ENCODE peak calls at places on chromosomes 16 and 17, in four cellular contexts. One of them, this sample, is unnamed.

GRCh38 chr16:83345846-83346245 is 461.9 kb upstream of the HSBP1 start:
- DNase-seq in SK-N-SH: no peak
- DNase-seq in K562: no peak
- DNase-seq in H1: no peak
- DNase-seq in this sample: no peak

GRCh38 chr17:69820881-69821473 is 254.0 kb upstream of the KCNJ16 start:
- DNase-seq in SK-N-SH: no peak
- DNase-seq in K562: no peak
- DNase-seq in H1: no peak
- DNase-seq in this sample: no peak

GRCh38 chr16:31870809-31871208 is 2.8 kb upstream of the ZNF267 start:
- DNase-seq in SK-N-SH: no peak
- DNase-seq in K562: no peak
- DNase-seq in H1: no peak
- DNase-seq in this sample: no peak

GRCh38 chr17:60959011-60959410 is 281.4 kb downstream of the BCAS3 start:
- DNase-seq in SK-N-SH: no peak
- DNase-seq in K562: no peak
- DNase-seq in H1: no peak
- DNase-seq in this sample: no peak

GRCh38 chr17:81404557-81405165 is 9.4 kb downstream of the BAHCC1 start:
- DNase-seq in SK-N-SH: no peak
- DNase-seq in K562: no peak
- DNase-seq in H1: no peak
- DNase-seq in this sample: no peak

GRCh38 chr16:78499399-78499798 is 399.9 kb downstream of the WWOX start:
- DNase-seq in SK-N-SH: no peak
- DNase-seq in K562: no peak
- DNase-seq in H1: no peak
- DNase-seq in this sample: no peak

GRCh38 chr16:82031116-82032084 is 3.7 kb upstream of the HSD17B2 start:
- DNase-seq in SK-N-SH: peak; percentile 50
- DNase-seq in K562: peak; percentile 18
- DNase-seq in H1: no peak
- DNase-seq in this sample: no peak

GRCh38 chr17:74780443-74781238 is 4.5 kb upstream of the NAT9 start:
- DNase-seq in SK-N-SH: peak; percentile 81
- DNase-seq in K562: peak; percentile 52
- DNase-seq in H1: no peak
- DNase-seq in this sample: no peak

GRCh38 chr17:43068570-43069367 is 43.7 kb downstream of the RND2 start:
- DNase-seq in SK-N-SH: no peak
- DNase-seq in K562: no peak
- DNase-seq in H1: no peak
- DNase-seq in this sample: no peak

GRCh38 chr16:50469121-50469743 is 79.0 kb upstream of the NKD1 start:
- DNase-seq in SK-N-SH: no peak
- DNase-seq in K562: no peak
- DNase-seq in H1: no peak
- DNase-seq in this sample: no peak

GRCh38 chr16:84752600-84752999 is 52.8 kb downstream of the USP10 start:
- DNase-seq in SK-N-SH: no peak
- DNase-seq in K562: no peak
- DNase-seq in H1: no peak
- DNase-seq in this sample: no peak

GRCh38 chr17:78390241-78391050 is 12.0 kb downstream of the PGS1 start:
- DNase-seq in SK-N-SH: peak; percentile 76
- DNase-seq in K562: peak; percentile 42
- DNase-seq in H1: no peak
- DNase-seq in this sample: no peak

GRCh38 chr17:42016411-42016831 is 818 bp downstream of the DNAJC7 start:
- DNase-seq in SK-N-SH: peak; percentile 34
- DNase-seq in K562: peak; percentile 37
- DNase-seq in H1: no peak
- DNase-seq in this sample: no peak

GRCh38 chr17:74259667-74260524 is 14.1 kb upstream of the DNAI2 start:
- DNase-seq in SK-N-SH: peak; percentile 56
- DNase-seq in K562: no peak
- DNase-seq in H1: no peak
- DNase-seq in this sample: no peak

GRCh38 chr17:80766290-80766689 is 221.7 kb downstream of the RPTOR start:
- DNase-seq in SK-N-SH: no peak
- DNase-seq in K562: no peak
- DNase-seq in H1: no peak
- DNase-seq in this sample: no peak

GRCh38 chr17:63477471-63478440 is 895 bp downstream of the ACE start:
- DNase-seq in SK-N-SH: peak; percentile 74
- DNase-seq in K562: no peak
- DNase-seq in H1: no peak
- DNase-seq in this sample: no peak

GRCh38 chr16:2091722-2092620 is 43.7 kb downstream of the PKD1 start:
- DNase-seq in SK-N-SH: peak; percentile 41
- DNase-seq in K562: no peak
- DNase-seq in H1: no peak
- DNase-seq in this sample: no peak

GRCh38 chr17:80586464-80587228 is 42.0 kb downstream of the RPTOR start:
- DNase-seq in SK-N-SH: peak; percentile 95
- DNase-seq in K562: no peak
- DNase-seq in H1: no peak
- DNase-seq in this sample: no peak

GRCh38 chr17:29569245-29569950 is 897 bp downstream of the TP53I13 start:
- DNase-seq in SK-N-SH: peak; percentile 43
- DNase-seq in K562: no peak
- DNase-seq in H1: no peak
- DNase-seq in this sample: no peak

GRCh38 chr16:25126820-25127232 is 15.3 kb downstream of the LCMT1 start:
- DNase-seq in SK-N-SH: no peak
- DNase-seq in K562: peak; percentile 21
- DNase-seq in H1: no peak
- DNase-seq in this sample: no peak

GRCh38 chr17:67245694-67246397 is 850 bp upstream of the HELZ start:
- DNase-seq in SK-N-SH: peak; percentile 93
- DNase-seq in K562: peak; percentile 75
- DNase-seq in H1: no peak
- DNase-seq in this sample: peak; percentile 33

GRCh38 chr17:31610301-31610910 is 218.9 kb downstream of the RAB11FIP4 start:
- DNase-seq in SK-N-SH: no peak
- DNase-seq in K562: peak; percentile 5
- DNase-seq in H1: no peak
- DNase-seq in this sample: no peak

GRCh38 chr17:69240201-69240600 is 11.6 kb upstream of the ABCA10 start:
- DNase-seq in SK-N-SH: no peak
- DNase-seq in K562: no peak
- DNase-seq in H1: no peak
- DNase-seq in this sample: no peak

GRCh38 chr16:50245417-50246298 is 20.7 kb upstream of the ADCY7 start:
- DNase-seq in SK-N-SH: peak; percentile 93
- DNase-seq in K562: peak; percentile 90
- DNase-seq in H1: no peak
- DNase-seq in this sample: peak; percentile 86

GRCh38 chr17:4497101-4497824 is 1.4 kb upstream of the SPNS2 start:
- DNase-seq in SK-N-SH: no peak
- DNase-seq in K562: no peak
- DNase-seq in H1: no peak
- DNase-seq in this sample: no peak

GRCh38 chr17:79414520-79415065 is 196.3 kb downstream of the RBFOX3 start:
- DNase-seq in SK-N-SH: no peak
- DNase-seq in K562: no peak
- DNase-seq in H1: no peak
- DNase-seq in this sample: no peak

GRCh38 chr17:83204230-83204725 is 124.9 kb downstream of the METRNL start:
- DNase-seq in SK-N-SH: no peak
- DNase-seq in K562: no peak
- DNase-seq in H1: no peak
- DNase-seq in this sample: no peak
- TF ChIP-seq TAF1 in SK-N-SH: no peak
- TF ChIP-seq TAF1 in K562: no peak
- TF ChIP-seq TAF1 in H1: no peak
- TF ChIP-seq TAF1 in this sample: no peak

GRCh38 chr16:923184-923583 is 47.6 kb downstream of the LMF1 start:
- DNase-seq in SK-N-SH: no peak
- DNase-seq in K562: no peak
- DNase-seq in H1: no peak
- DNase-seq in this sample: no peak

GRCh38 chr16:919658-920631 is 50.8 kb downstream of the LMF1 start:
- DNase-seq in SK-N-SH: no peak
- DNase-seq in K562: no peak
- DNase-seq in H1: no peak
- DNase-seq in this sample: no peak

GRCh38 chr16:922051-922450 is 48.7 kb downstream of the LMF1 start:
- DNase-seq in SK-N-SH: no peak
- DNase-seq in K562: no peak
- DNase-seq in H1: no peak
- DNase-seq in this sample: no peak

GRCh38 chr16:920722-921121 is 50.1 kb downstream of the LMF1 start:
- DNase-seq in SK-N-SH: no peak
- DNase-seq in K562: no peak
- DNase-seq in H1: no peak
- DNase-seq in this sample: no peak

DNA sequence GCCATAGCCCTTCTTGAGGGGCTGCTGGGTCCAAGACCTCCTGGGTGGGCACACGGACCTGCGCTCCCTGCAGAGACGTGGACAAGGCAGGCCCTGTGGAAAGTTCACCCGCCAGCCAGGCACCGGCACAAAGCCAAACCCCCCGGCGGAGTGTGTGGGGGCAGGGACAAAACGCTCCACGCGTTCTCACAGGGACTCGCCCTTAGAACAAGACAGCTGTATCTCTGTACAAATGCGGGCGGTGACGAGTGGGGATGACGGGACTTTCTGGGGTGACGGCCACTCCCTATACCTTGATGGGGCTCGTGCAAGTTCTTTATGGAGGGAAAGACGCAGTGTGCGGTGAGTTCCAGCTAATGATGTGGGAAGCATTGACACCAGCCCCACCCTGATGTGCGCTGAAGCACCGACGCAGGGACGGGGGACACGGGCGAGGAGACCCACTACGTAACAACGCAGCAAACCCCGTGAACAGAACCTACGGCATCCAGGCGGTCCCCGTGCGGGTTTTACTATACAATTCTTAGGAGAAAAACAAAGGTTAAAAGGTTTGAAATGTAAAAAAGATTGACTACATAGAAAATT is 49.4 kb downstream of the LMF1 start:
- DNase-seq in SK-N-SH: no peak
- DNase-seq in K562: no peak
- DNase-seq in H1: no peak
- DNase-seq in this sample: no peak
- TF ChIP-seq TAF1 in SK-N-SH: no peak
- TF ChIP-seq TAF1 in K562: no peak
- TF ChIP-seq TAF1 in H1: no peak
- TF ChIP-seq TAF1 in this sample: no peak

GRCh38 chr17:50213026-50214015 is 11.9 kb upstream of the COL1A1 start:
- DNase-seq in SK-N-SH: peak; percentile 56
- DNase-seq in K562: peak; percentile 51
- DNase-seq in H1: no peak
- DNase-seq in this sample: peak; percentile 62
- TF ChIP-seq TAF1 in SK-N-SH: no peak
- TF ChIP-seq TAF1 in K562: no peak
- TF ChIP-seq TAF1 in H1: no peak
- TF ChIP-seq TAF1 in this sample: no peak

DNA sequence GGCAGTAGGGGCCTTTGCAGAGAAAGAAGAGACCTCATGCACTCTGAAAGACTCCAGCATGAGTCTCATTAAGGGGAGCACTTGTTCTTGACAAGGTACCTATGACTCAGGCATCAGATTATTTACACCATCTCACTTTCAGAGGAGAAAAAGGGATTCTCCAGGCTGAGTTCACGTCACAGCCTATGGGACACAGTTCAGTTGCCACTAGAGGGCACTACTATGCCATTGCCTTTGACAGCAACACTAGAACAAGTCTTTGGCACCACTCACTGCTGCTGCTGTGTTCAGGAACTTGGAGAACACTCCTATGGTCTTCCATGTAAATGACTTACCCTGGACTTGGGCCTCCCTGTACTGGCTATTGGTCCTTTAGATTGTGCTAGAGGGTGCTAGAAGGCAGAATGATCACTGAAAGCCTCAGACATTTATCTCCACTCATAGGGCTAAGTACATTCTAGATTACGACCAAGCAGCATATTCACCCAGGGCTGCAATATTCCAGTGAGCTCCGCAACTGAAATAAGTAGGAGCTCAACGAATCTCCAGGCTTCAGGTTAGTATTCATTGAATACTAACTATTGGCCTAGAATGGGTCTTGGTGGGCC is 225.1 kb upstream of the CA10 start:
- DNase-seq in SK-N-SH: peak; percentile 55
- DNase-seq in K562: peak; percentile 13
- DNase-seq in H1: peak; percentile 66
- DNase-seq in this sample: peak; percentile 15
- TF ChIP-seq TAF1 in SK-N-SH: no peak
- TF ChIP-seq TAF1 in K562: no peak
- TF ChIP-seq TAF1 in H1: no peak
- TF ChIP-seq TAF1 in this sample: no peak

This sample was measured in GM12891.